ENCODE peak calls at places on chromosomes 6 and 20, in five cellular contexts. F is GM12878, U is HepG2, R is SK-N-SH, H is K562. K is an unnamed sample.

GRCh38 chr20:44151621-44152416 is 35.2 kb downstream of the JPH2 start:
- DNase-seq in F (no peak), U (no peak), H (no peak), R (no peak), K (no peak)

GRCh38 chr6:37566209-37566859 is 66.6 kb upstream of the CCDC167 start:
- DNase-seq in R (peak), F (no peak), U (no peak), H (peak), K (peak)

GRCh38 chr6:66128238-66128637 is 421.2 kb upstream of the EYS start:
- DNase-seq in U (no peak), R (no peak), F (no peak), H (no peak), K (no peak)

GRCh38 chr20:17570347-17571152 is 675 bp downstream of the DSTN start:
- DNase-seq in F (no peak), H (peak), R (peak), U (peak), K (no peak)

GRCh38 chr20:10553326-10553984 is 118.3 kb downstream of the SLX4IP start:
- DNase-seq in H (peak), R (peak), F (no peak), U (peak), K (no peak)

GRCh38 chr6:96898241-96898851 is 655 bp upstream of the NDUFAF4 start:
- DNase-seq in R (peak), F (no peak), H (peak), U (no peak), K (no peak)

GRCh38 chr20:25644814-25645213 is 21.0 kb upstream of the NANP start:
- DNase-seq in F (no peak), U (no peak), R (no peak), H (no peak), K (no peak)

GRCh38 chr6:145836767-145837166 is 22.2 kb upstream of the FBXO30 start:
- DNase-seq in R (no peak), H (no peak), F (no peak), U (no peak), K (no peak)

GRCh38 chr6:29887819-29888581 is 54.3 kb upstream of the HLA-A start:
- DNase-seq in U (no peak), F (peak), R (peak), H (no peak), K (peak)

GRCh38 chr20:25346349-25346748 is 44.3 kb downstream of the ABHD12 start:
- DNase-seq in F (no peak), H (no peak), U (no peak), R (no peak), K (no peak)

GRCh38 chr20:1809611-1810510 is 85.3 kb upstream of the SIRPA start:
- DNase-seq in U (no peak), F (no peak), R (no peak), H (no peak), K (no peak)

GRCh38 chr6:145705561-145705960 is 29.8 kb downstream of the EPM2A start:
- DNase-seq in U (no peak), H (no peak), R (no peak), F (no peak), K (peak)

GRCh38 chr6:43736211-43736786 is 33.7 kb upstream of the VEGFA start:
- DNase-seq in H (no peak), R (peak), F (no peak), U (peak), K (no peak)

GRCh38 chr6:79455446-79455845 is 81.8 kb downstream of the LCA5 start:
- DNase-seq in U (no peak), H (no peak), R (no peak), F (no peak), K (no peak)

GRCh38 chr6:44221291-44221960 is 2.0 kb upstream of the SLC29A1 start:
- DNase-seq in U (peak), F (no peak), H (peak), R (peak), K (peak)

GRCh38 chr20:41423026-41423425 is 56.4 kb upstream of the EMILIN3 start:
- DNase-seq in U (no peak), F (no peak), H (no peak), R (no peak), K (no peak)

GRCh38 chr20:8652396-8652795 is 416.5 kb upstream of the PLCB4 start:
- DNase-seq in R (no peak), H (no peak), F (no peak), U (no peak), K (no peak)

GRCh38 chr6:28811873-28812272 is 111.9 kb downstream of the TRIM27 start:
- DNase-seq in R (no peak), U (peak), F (no peak), H (peak), K (no peak)

GRCh38 chr6:22146581-22147468 is 150.0 kb downstream of the PRL start:
- DNase-seq in U (no peak), H (no peak), F (no peak), R (peak), K (no peak)

GRCh38 chr20:59063358-59064213 is 21.0 kb upstream of the PRELID3B start:
- DNase-seq in H (no peak), F (no peak), U (no peak), R (peak), K (no peak)

GRCh38 chr20:63178889-63179751 is 36.8 kb downstream of the YTHDF1 start:
- DNase-seq in U (no peak), R (peak), F (no peak), H (peak), K (peak)

GRCh38 chr6:6315660-6316059 is 4.8 kb downstream of the F13A1 start:
- DNase-seq in F (no peak), R (peak), H (peak), U (peak), K (peak)

GRCh38 chr6:6788394-6789020 is 200.0 kb downstream of the LY86 start:
- DNase-seq in H (peak), R (no peak), F (no peak), U (no peak), K (peak)

GRCh38 chr6:97850458-97851218 is 567.6 kb upstream of the MMS22L start:
- DNase-seq in H (no peak), R (no peak), F (no peak), U (no peak), K (no peak)

GRCh38 chr20:10282930-10283556 is 64.4 kb downstream of the SNAP25 start:
- DNase-seq in R (no peak), H (no peak), U (no peak), F (no peak), K (no peak)

GRCh38 chr6:43636312-43636667 is 650 bp downstream of the MAD2L1BP start:
- DNase-seq in H (no peak), U (no peak), R (no peak), F (no peak), K (peak)

GRCh38 chr6:44925100-44925739 is 402.9 kb upstream of the RUNX2 start:
- DNase-seq in H (peak), R (peak), U (peak), F (peak), K (no peak)

GRCh38 chr6:42021847-42022754 is 28.2 kb upstream of the TAF8 start:
- DNase-seq in U (no peak), R (no peak), F (no peak), H (no peak), K (no peak)

GRCh38 chr6:117783280-117783679 is 108.0 kb downstream of the NUS1 start:
- DNase-seq in U (no peak), H (no peak), F (no peak), R (no peak), K (no peak)

GRCh38 chr6:4930025-4930692 is 73.7 kb downstream of the RPP40 start:
- DNase-seq in U (no peak), R (no peak), F (no peak), H (no peak), K (no peak)

GRCh38 chr6:49430187-49430586 is 32.9 kb downstream of the MMUT start:
- DNase-seq in U (no peak), R (no peak), F (no peak), H (no peak), K (no peak)

GRCh38 chr6:161228911-161229591 is 44.8 kb downstream of the AGPAT4 start:
- DNase-seq in R (no peak), H (no peak), F (no peak), U (no peak), K (no peak)

GRCh38 chr20:24584538-24585356 is 115.3 kb downstream of the SYNDIG1 start:
- DNase-seq in F (no peak), R (no peak), H (no peak), U (no peak), K (no peak)

GRCh38 chr6:27617046-27617687 is 144.3 kb upstream of the ZNF184 start:
- DNase-seq in R (no peak), U (no peak), F (no peak), H (no peak), K (no peak)

GRCh38 chr20:43968341-43968740 is 53.7 kb downstream of the TOX2 start:
- DNase-seq in R (no peak), U (no peak), F (no peak), H (no peak), K (no peak)

GRCh38 chr6:6927437-6928361 is 180.1 kb upstream of the RREB1 start:
- DNase-seq in H (peak), F (no peak), U (no peak), R (peak), K (peak)

GRCh38 chr6:20696676-20697075 is 162.4 kb downstream of the CDKAL1 start:
- DNase-seq in F (no peak), U (no peak), H (no peak), R (no peak), K (no peak)
- TF ChIP-seq GABPA in F (no peak), U (no peak), H (no peak), R (no peak), K (no peak)

GRCh38 chr6:18153311-18153703 is 1.6 kb downstream of the TPMT start:
- DNase-seq in F (no peak), U (no peak), H (no peak), R (no peak), K (no peak)

GRCh38 chr6:18151801-18152200 is 3.1 kb downstream of the TPMT start:
- DNase-seq in H (no peak), U (no peak), F (no peak), R (no peak), K (no peak)

GRCh38 chr6:18155864-18156396 is 708 bp downstream of the KDM1B start:
- DNase-seq in H (peak), R (peak), F (peak), U (peak), K (peak)

GRCh38 chr6:18154507-18155272 is at the start of gene TPMT:
- DNase-seq in U (no peak), H (no peak), F (no peak), R (no peak), K (peak)

GRCh38 chr6:18155273-18155863 is at the start of gene KDM1B:
- DNase-seq in R (peak), H (peak), F (peak), U (peak), K (peak)
- TF ChIP-seq POLR2AphosphoS5 in R (no peak), H (peak), F (no peak), U (peak), K (no peak)

GRCh38 chr6:162409986-162410715 is 317.4 kb downstream of the PRKN start:
- DNase-seq in F (no peak), H (no peak), U (no peak), R (no peak), K (no peak)
- TF ChIP-seq REST in F (no peak), H (no peak), U (no peak), R (no peak), K (no peak)

DNA sequence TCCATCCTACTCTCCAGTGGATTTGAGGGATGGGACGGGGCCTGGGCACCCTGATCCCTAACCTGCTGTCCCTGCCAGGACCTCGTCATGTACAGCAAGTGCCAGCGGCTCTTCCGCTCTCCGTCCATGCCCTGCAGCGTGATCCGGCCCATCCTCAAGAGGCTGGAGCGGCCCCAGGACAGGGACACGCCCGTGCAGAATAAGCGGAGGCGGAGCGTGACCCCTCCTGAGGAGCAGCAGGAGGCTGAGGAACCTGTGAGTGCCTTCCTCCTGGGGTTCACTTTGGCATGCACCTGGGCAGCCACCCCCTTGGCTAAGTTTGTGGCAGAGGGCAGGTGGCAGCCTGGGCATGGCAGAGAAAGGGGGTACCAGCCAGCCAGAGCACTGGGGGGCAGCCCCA is 5.7 kb downstream of the CDC25B start:
- DNase-seq in H (no peak), U (no peak), F (no peak), R (no peak), K (no peak)
- TF ChIP-seq GABPA in H (no peak), U (no peak), F (no peak), R (no peak), K (no peak)

GRCh38 chr20:57559286-57559627 is 1.7 kb upstream of the PCK1 start:
- DNase-seq in R (no peak), F (no peak), U (no peak), H (no peak), K (no peak)

GRCh38 chr20:57558614-57559285 is 2.2 kb upstream of the PCK1 start:
- DNase-seq in R (no peak), U (peak), F (no peak), H (no peak), K (no peak)

GRCh38 chr20:57559658-57560553 is 1.0 kb upstream of the PCK1 start:
- DNase-seq in F (no peak), H (no peak), U (no peak), R (no peak), K (no peak)

GRCh38 chr20:57561356-57562279 is 708 bp downstream of the PCK1 start:
- DNase-seq in F (no peak), U (no peak), R (no peak), H (no peak), K (no peak)

GRCh38 chr20:57560554-57561355 is at the start of gene PCK1:
- DNase-seq in U (peak), H (peak), F (no peak), R (no peak), K (no peak)
- TF ChIP-seq POLR2AphosphoS5 in U (peak), H (no peak), F (no peak), R (no peak), K (no peak)

GRCh38 chr6:89581669-89582068 is 56.9 kb downstream of the LYRM2 start:
- DNase-seq in H (no peak), R (no peak), F (no peak), U (no peak), K (no peak)
- TF ChIP-seq REST in H (no peak), R (no peak), F (no peak), U (no peak), K (no peak)

GRCh38 chr20:50392138-50392866 is 117.9 kb upstream of the PTPN1 start:
- DNase-seq in H (no peak), R (no peak), U (no peak), F (no peak), K (no peak)
- TF ChIP-seq GABPA in H (no peak), R (no peak), U (no peak), F (no peak), K (no peak)

GRCh38 chr20:47315339-47315662 is 41.2 kb downstream of the ZMYND8 start:
- DNase-seq in R (no peak), F (no peak), H (no peak), U (no peak), K (no peak)

GRCh38 chr20:47316776-47317126 is 39.7 kb downstream of the ZMYND8 start:
- DNase-seq in F (no peak), U (no peak), H (no peak), R (no peak), K (no peak)

GRCh38 chr20:47318596-47319516 is 37.6 kb downstream of the ZMYND8 start:
- DNase-seq in U (peak), H (peak), R (peak), F (no peak), K (peak)

GRCh38 chr20:47318027-47318595 is 38.4 kb downstream of the ZMYND8 start:
- DNase-seq in H (no peak), R (no peak), F (no peak), U (peak), K (peak)

DNA sequence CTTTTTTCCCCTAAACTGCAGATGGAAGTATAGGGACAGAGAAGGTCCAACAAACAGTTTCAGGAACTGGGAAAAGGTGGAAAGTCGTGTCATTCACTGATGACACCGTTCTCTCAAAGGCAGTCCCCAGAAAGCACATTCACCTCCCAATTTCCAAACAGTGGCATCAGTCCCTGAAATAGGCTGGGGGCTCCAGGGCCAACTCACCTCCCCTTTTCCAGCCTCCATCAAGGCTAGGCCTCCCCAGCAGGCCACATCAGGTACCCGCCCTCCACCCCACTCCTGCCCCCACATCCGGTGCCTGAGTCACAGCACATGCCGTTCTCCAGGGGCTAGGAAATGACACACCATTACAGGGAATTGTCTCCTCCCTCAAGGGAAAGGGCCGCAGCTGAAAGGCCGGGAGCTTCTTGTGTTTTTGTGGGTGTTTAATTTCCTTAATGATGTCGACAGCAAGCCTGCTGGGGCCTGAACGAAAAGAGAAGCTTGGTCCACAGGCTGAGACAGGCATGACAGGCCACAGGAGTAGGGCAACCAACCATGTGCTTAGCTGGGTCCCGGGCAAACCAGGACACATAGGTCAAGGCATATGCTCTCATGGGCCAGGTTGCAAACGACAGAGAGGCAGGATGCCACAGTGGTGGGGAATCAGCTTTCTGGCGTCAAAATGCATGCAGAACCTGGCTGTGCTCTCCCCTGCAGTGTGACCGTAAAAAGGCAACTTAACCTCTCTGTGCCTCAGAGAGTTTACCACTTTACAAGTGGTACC is 39.2 kb downstream of the ZMYND8 start:
- DNase-seq in F (no peak), U (peak), R (no peak), H (peak), K (peak)
- TF ChIP-seq POLR2AphosphoS5 in F (no peak), U (no peak), R (peak), H (peak), K (no peak)

GRCh38 chr6:126112171-126112632 is 125.9 kb downstream of the TRMT11 start:
- DNase-seq in H (no peak), R (no peak), F (no peak), U (no peak), K (no peak)

GRCh38 chr6:126107475-126108121 is 121.3 kb downstream of the TRMT11 start:
- DNase-seq in R (no peak), H (no peak), U (no peak), F (no peak), K (no peak)

GRCh38 chr6:126113261-126113660 is 126.9 kb downstream of the TRMT11 start:
- DNase-seq in H (no peak), F (no peak), R (no peak), U (no peak), K (no peak)

GRCh38 chr6:126110494-126111270 is 124.3 kb downstream of the TRMT11 start:
- DNase-seq in H (no peak), U (no peak), F (no peak), R (no peak), K (no peak)
- TF ChIP-seq REST in H (no peak), U (no peak), F (no peak), R (no peak), K (no peak)